ENCODE peak calls at places on chromosomes 4 and X, in ten cellular contexts. K, P, M, E, R, O, S, N, W and G are unnamed samples.

GRCh38 chr4:184348311-184349233 is 125.8 kb downstream of the IRF2 start:
- DNase-seq in K (no peak), P (no peak), M (no peak), E (no peak), R (no peak), O (peak; percentile 64), S (peak; percentile 99), N (peak; percentile 32), W (no peak), G (peak; percentile 58)

GRCh38 chr4:48578132-48578964 is 88.3 kb downstream of the ZAR1 start:
- DNase-seq in K (peak; percentile 47), P (peak; percentile 77), M (peak; percentile 58), E (no peak), R (peak; percentile 36), O (peak; percentile 65), S (peak; percentile 64), N (peak; percentile 12), W (peak; percentile 59), G (peak; percentile 76)

GRCh38 chr4:2072971-2073807 is 14.1 kb downstream of the NAT8L start:
- DNase-seq in K (no peak), P (no peak), M (no peak), E (no peak), R (no peak), O (no peak), S (no peak), N (no peak), W (peak; percentile 33), G (no peak)

GRCh38 chrX:24619647-24620046 is 27.5 kb downstream of the PCYT1B start:
- DNase-seq in K (no peak), P (no peak), M (no peak), E (no peak), R (no peak), O (peak; percentile 19), S (peak; percentile 36), N (no peak), W (peak; percentile 14), G (no peak)

GRCh38 chr4:99652596-99653436 is 4.8 kb downstream of the C4orf54 start:
- DNase-seq in K (no peak), P (no peak), M (no peak), E (no peak), R (no peak), O (no peak), S (no peak), N (no peak), W (peak; percentile 9), G (no peak)

GRCh38 chrX:35098419-35098818 is 155.8 kb downstream of the FAM47B start:
- DNase-seq in K (no peak), P (peak; percentile 15), M (no peak), E (no peak), R (no peak), O (no peak), S (no peak), N (no peak), W (no peak), G (no peak)

GRCh38 chrX:111119341-111119740 is 23.4 kb downstream of the PAK3 start:
- DNase-seq in K (no peak), P (no peak), M (no peak), E (no peak), R (no peak), O (no peak), S (no peak), N (no peak), W (no peak), G (no peak)

GRCh38 chr4:183987529-183987946 is 82.4 kb downstream of the STOX2 start:
- DNase-seq in K (peak; percentile 30), P (peak; percentile 21), M (no peak), E (no peak), R (peak; percentile 21), O (peak; percentile 68), S (no peak), N (no peak), W (peak; percentile 80), G (peak; percentile 32)

GRCh38 chr4:186781032-186781917 is 57.6 kb upstream of the FAT1 start:
- DNase-seq in K (no peak), P (peak; percentile 20), M (no peak), E (no peak), R (peak; percentile 66), O (peak; percentile 45), S (peak; percentile 93), N (no peak), W (no peak), G (no peak)

GRCh38 chr4:171583790-171584189 is 229.4 kb upstream of the GALNTL6 start:
- DNase-seq in K (no peak), P (no peak), M (no peak), E (no peak), R (no peak), O (no peak), S (no peak), N (no peak), W (no peak), G (no peak)

DNA sequence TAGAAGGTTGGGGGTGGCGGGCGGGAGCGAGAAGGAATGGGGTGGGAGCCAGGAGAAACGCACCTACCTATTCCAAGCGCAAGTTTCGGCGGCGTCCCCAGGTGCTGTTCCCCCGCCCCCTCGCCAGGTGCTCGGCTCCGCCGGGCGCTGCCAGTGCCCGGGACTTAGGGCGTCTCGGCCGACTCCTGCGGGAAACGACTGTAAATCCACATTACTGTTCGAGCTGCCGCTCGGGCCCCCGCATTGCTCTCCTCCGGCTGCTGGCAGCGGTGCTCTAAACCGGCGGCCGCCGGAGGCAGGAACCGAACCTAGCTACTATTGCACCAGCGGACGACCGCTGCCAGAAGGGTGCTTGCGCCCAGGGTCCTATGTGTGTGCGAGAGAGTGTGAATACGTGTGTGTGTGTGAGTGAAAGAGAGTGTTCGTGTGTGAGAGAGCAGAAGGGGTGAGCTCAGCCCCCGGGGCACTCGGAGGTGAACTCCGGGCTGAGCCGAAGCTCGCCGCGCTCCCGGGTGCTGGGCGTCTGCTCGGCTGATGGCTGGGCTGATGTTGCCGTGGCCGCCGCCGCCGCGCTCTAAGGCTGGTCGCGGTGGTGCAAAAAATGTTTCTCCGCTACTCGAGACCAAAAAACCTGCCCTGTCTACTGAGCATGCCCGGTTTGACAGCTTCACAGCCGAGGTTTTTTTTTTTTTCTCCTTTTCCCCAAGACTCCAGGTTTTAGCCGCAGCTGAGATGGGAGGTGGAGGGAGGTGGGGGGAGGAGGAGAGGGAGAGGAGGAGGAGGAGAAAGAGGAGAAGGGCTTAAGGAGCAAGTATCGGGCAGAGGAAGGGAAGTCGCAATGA is 115.7 kb upstream of the TEX13C start:
- DNase-seq in K (peak; percentile 46), P (no peak), M (peak; percentile 5), E (no peak), R (no peak), O (peak; percentile 32), S (no peak), N (no peak), W (peak; percentile 27), G (no peak)
- TF ChIP-seq MAX in K (no peak), P (no peak), M (no peak), E (no peak), R (no peak), O (no peak), S (no peak), N (no peak), W (no peak), G (no peak)

DNA sequence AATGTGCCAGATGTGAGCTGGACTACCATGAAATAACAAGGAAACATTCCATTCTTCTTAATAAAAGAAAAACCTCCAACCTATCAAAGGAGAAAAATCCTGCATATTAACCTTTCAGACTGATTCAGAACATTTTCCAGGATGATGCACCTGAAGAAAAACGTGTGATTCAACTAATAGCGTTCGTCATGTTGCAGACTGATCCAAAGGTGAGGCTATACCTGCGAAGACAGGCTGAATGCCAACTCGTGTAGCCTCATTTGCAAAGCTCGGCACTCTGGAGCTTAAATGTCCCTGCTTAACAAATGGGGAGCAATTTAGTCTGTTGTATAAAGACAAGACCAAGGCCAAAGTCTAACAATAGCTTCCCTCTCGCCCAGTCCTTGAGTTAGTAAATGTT is 172.0 kb upstream of the NOCT start:
- DNase-seq in K (no peak), P (no peak), M (no peak), E (no peak), R (no peak), O (no peak), S (no peak), N (no peak), W (no peak), G (no peak)
- TF ChIP-seq MAX in K (no peak), P (no peak), M (no peak), E (no peak), R (no peak), O (no peak), S (no peak), N (no peak), W (no peak), G (no peak)

GRCh38 chr4:95285797-95286196 is 263.0 kb downstream of the UNC5C start:
- DNase-seq in K (no peak), P (no peak), M (no peak), E (no peak), R (no peak), O (no peak), S (no peak), N (no peak), W (no peak), G (no peak)

GRCh38 chr4:95288552-95288951 is 260.2 kb downstream of the UNC5C start:
- DNase-seq in K (no peak), P (no peak), M (no peak), E (no peak), R (no peak), O (no peak), S (no peak), N (no peak), W (no peak), G (no peak)

GRCh38 chr4:95293014-95293413 is 255.8 kb downstream of the UNC5C start:
- DNase-seq in K (no peak), P (peak; percentile 72), M (no peak), E (no peak), R (no peak), O (no peak), S (no peak), N (no peak), W (no peak), G (no peak)

GRCh38 chr4:95290702-95291101 is 258.1 kb downstream of the UNC5C start:
- DNase-seq in K (no peak), P (no peak), M (no peak), E (no peak), R (no peak), O (no peak), S (no peak), N (no peak), W (no peak), G (no peak)

DNA sequence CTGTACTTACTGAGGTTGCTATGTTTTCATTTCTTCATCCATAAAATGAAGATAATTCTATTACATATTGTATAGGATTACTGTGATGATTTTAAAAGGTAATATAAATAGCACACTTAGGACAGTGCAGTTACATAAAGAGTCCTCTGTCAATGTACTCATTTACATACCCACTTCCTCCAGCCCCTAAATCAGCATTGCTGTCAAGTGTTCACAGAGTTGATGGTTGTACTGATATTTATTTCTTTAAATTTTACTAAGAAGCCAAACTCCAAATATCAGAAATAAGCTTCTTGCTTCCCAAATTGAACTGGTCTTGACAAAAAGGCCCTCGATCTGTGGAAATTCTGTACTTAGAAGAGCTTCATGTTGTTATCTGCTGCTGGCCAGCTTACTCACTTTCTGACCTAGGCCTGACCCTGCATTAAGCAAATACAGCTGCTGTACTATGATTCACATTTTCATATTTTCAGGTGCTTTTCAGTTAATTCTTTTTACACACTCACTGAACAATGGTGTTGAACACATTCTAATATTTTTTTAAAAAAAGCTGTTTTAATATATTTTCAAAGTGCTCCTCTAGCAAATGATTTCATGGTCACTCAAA is 259.6 kb downstream of the UNC5C start:
- DNase-seq in K (no peak), P (peak; percentile 92), M (peak; percentile 58), E (no peak), R (no peak), O (peak; percentile 44), S (no peak), N (no peak), W (no peak), G (no peak)
- TF ChIP-seq MAX in K (no peak), P (no peak), M (no peak), E (no peak), R (no peak), O (no peak), S (no peak), N (no peak), W (no peak), G (no peak)

GRCh38 chrX:136879001-136879667 is 1.4 kb downstream of the RBMX start:
- DNase-seq in K (no peak), P (no peak), M (no peak), E (no peak), R (no peak), O (no peak), S (no peak), N (no peak), W (no peak), G (no peak)
- TF ChIP-seq MAX in K (no peak), P (no peak), M (no peak), E (no peak), R (no peak), O (no peak), S (no peak), N (no peak), W (no peak), G (no peak)